ENCODE peak calls at places on chromosomes 3 and 15, in four cellular contexts. One of them, this sample, is unnamed.
A peak's percentile ranks its signal among the peaks of the same experiment; 100 is the strongest.

GRCh38 chr15:70034596-70034995 is 63.1 kb downstream of the TLE3 start:
- DNase-seq in HepG2: no peak
- DNase-seq in K562: no peak
- DNase-seq in GM12878: no peak
- DNase-seq in this sample: no peak

GRCh38 chr3:10192953-10193691 is 28.4 kb downstream of the IRAK2 start:
- DNase-seq in HepG2: peak; percentile 28
- DNase-seq in K562: no peak
- DNase-seq in GM12878: peak; percentile 91
- DNase-seq in this sample: no peak

GRCh38 chr3:60064210-60065178 is 1014.7 kb upstream of the CFAP20DC start:
- DNase-seq in HepG2: no peak
- DNase-seq in K562: no peak
- DNase-seq in GM12878: no peak
- DNase-seq in this sample: no peak

GRCh38 chr3:71547254-71548198 is 36.0 kb downstream of the FOXP1 start:
- DNase-seq in HepG2: peak; percentile 90
- DNase-seq in K562: peak; percentile 25
- DNase-seq in GM12878: no peak
- DNase-seq in this sample: no peak

GRCh38 chr15:73571346-73571745 is 61.8 kb downstream of the NPTN start:
- DNase-seq in HepG2: peak; percentile 8
- DNase-seq in K562: no peak
- DNase-seq in GM12878: no peak
- DNase-seq in this sample: no peak

GRCh38 chr3:124492824-124493223 is 237.4 kb upstream of the UMPS start:
- DNase-seq in HepG2: peak; percentile 73
- DNase-seq in K562: peak; percentile 53
- DNase-seq in GM12878: no peak
- DNase-seq in this sample: peak; percentile 54

GRCh38 chr3:39153977-39154299 is 547 bp upstream of the CSRNP1 start:
- DNase-seq in HepG2: no peak
- DNase-seq in K562: no peak
- DNase-seq in GM12878: no peak
- DNase-seq in this sample: no peak

GRCh38 chr3:5787863-5788488 is 600.5 kb downstream of the EDEM1 start:
- DNase-seq in HepG2: no peak
- DNase-seq in K562: peak; percentile 26
- DNase-seq in GM12878: no peak
- DNase-seq in this sample: no peak

GRCh38 chr3:158540066-158540465 is 30.9 kb upstream of the MLF1 start:
- DNase-seq in HepG2: no peak
- DNase-seq in K562: no peak
- DNase-seq in GM12878: no peak
- DNase-seq in this sample: no peak

GRCh38 chr3:158539414-158540014 is 31.5 kb upstream of the MLF1 start:
- DNase-seq in HepG2: peak; percentile 46
- DNase-seq in K562: peak; percentile 23
- DNase-seq in GM12878: no peak
- DNase-seq in this sample: peak; percentile 42
- TF ChIP-seq SRF in HepG2: no peak
- TF ChIP-seq SRF in K562: no peak
- TF ChIP-seq SRF in GM12878: no peak
- TF ChIP-seq SRF in this sample: no peak

GRCh38 chr3:175258763-175259162 is 399.6 kb downstream of the NAALADL2 start:
- DNase-seq in HepG2: no peak
- DNase-seq in K562: no peak
- DNase-seq in GM12878: no peak
- DNase-seq in this sample: no peak
- TF ChIP-seq POLR2AphosphoS5 in HepG2: no peak
- TF ChIP-seq POLR2AphosphoS5 in K562: no peak
- TF ChIP-seq POLR2AphosphoS5 in GM12878: peak; percentile 67
- TF ChIP-seq POLR2AphosphoS5 in this sample: no peak

GRCh38 chr15:95932676-95933075 is 397.8 kb upstream of the NR2F2 start:
- DNase-seq in HepG2: no peak
- DNase-seq in K562: no peak
- DNase-seq in GM12878: no peak
- DNase-seq in this sample: peak; percentile 19

GRCh38 chr15:95935852-95936251 is 394.6 kb upstream of the NR2F2 start:
- DNase-seq in HepG2: no peak
- DNase-seq in K562: no peak
- DNase-seq in GM12878: no peak
- DNase-seq in this sample: no peak

GRCh38 chr15:95932141-95932540 is 398.4 kb upstream of the NR2F2 start:
- DNase-seq in HepG2: no peak
- DNase-seq in K562: no peak
- DNase-seq in GM12878: no peak
- DNase-seq in this sample: no peak

GRCh38 chr15:95940431-95940985 is 390.0 kb upstream of the NR2F2 start:
- DNase-seq in HepG2: no peak
- DNase-seq in K562: no peak
- DNase-seq in GM12878: no peak
- DNase-seq in this sample: no peak

DNA sequence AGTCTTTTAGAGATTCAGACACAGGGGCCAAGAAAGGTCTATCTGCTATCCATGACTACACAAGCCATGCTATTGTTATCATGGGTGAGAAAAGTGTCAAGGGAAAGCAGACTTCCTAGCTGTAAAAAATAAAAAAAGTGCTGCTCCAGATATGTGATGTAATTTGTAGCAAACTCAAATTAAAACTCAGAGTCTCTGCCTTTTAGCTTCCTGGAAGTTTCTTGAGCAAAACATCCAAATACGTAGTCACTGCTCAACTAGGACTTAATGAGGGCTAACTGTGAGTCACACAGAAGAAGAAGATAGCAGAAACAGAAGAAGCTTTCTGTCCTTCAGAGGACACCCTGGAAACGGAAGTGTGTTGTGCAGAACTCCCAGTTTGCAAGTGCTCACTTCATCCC is 393.4 kb upstream of the NR2F2 start:
- DNase-seq in HepG2: no peak
- DNase-seq in K562: no peak
- DNase-seq in GM12878: no peak
- DNase-seq in this sample: no peak
- TF ChIP-seq ZBTB33 in HepG2: no peak
- TF ChIP-seq ZBTB33 in K562: no peak
- TF ChIP-seq ZBTB33 in GM12878: no peak
- TF ChIP-seq ZBTB33 in this sample: no peak

GRCh38 chr3:123159926-123160635 is 41.7 kb upstream of the SEC22A start:
- DNase-seq in HepG2: no peak
- DNase-seq in K562: no peak
- DNase-seq in GM12878: no peak
- DNase-seq in this sample: no peak

GRCh38 chr3:123158899-123159390 is 42.8 kb upstream of the SEC22A start:
- DNase-seq in HepG2: no peak
- DNase-seq in K562: no peak
- DNase-seq in GM12878: no peak
- DNase-seq in this sample: no peak

GRCh38 chr3:123157209-123157597 is 44.5 kb upstream of the SEC22A start:
- DNase-seq in HepG2: no peak
- DNase-seq in K562: no peak
- DNase-seq in GM12878: no peak
- DNase-seq in this sample: no peak

GRCh38 chr3:123157598-123158287 is 44.0 kb upstream of the SEC22A start:
- DNase-seq in HepG2: peak; percentile 72
- DNase-seq in K562: no peak
- DNase-seq in GM12878: no peak
- DNase-seq in this sample: no peak

GRCh38 chr3:123158330-123158729 is 43.4 kb upstream of the SEC22A start:
- DNase-seq in HepG2: no peak
- DNase-seq in K562: no peak
- DNase-seq in GM12878: no peak
- DNase-seq in this sample: no peak
- TF ChIP-seq SRF in HepG2: no peak
- TF ChIP-seq SRF in K562: no peak
- TF ChIP-seq SRF in GM12878: no peak
- TF ChIP-seq SRF in this sample: no peak

DNA sequence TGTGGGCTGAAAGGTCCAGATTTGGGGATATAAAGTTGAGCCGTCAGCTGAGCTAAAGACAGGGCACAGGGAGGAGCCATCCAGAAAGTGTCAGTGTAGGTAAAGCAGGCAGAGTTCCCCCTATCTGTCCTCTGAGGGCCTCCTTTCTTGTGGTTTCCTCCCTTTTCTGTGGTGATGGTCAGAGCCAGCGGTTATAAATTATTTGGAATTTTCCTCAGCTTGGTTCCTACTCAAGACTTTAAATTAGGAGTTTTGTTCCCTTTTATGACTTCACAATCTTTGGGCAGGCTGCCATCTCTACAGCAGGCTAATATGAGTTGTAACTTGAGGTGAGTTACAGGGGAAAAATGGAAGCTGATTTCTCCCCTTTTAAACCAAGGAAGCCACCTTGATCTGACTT is 55.2 kb downstream of the FLNB start:
- DNase-seq in HepG2: no peak
- DNase-seq in K562: peak; percentile 20
- DNase-seq in GM12878: no peak
- DNase-seq in this sample: no peak
- TF ChIP-seq POLR2AphosphoS5 in HepG2: no peak
- TF ChIP-seq POLR2AphosphoS5 in K562: no peak
- TF ChIP-seq POLR2AphosphoS5 in GM12878: no peak
- TF ChIP-seq POLR2AphosphoS5 in this sample: no peak

DNA sequence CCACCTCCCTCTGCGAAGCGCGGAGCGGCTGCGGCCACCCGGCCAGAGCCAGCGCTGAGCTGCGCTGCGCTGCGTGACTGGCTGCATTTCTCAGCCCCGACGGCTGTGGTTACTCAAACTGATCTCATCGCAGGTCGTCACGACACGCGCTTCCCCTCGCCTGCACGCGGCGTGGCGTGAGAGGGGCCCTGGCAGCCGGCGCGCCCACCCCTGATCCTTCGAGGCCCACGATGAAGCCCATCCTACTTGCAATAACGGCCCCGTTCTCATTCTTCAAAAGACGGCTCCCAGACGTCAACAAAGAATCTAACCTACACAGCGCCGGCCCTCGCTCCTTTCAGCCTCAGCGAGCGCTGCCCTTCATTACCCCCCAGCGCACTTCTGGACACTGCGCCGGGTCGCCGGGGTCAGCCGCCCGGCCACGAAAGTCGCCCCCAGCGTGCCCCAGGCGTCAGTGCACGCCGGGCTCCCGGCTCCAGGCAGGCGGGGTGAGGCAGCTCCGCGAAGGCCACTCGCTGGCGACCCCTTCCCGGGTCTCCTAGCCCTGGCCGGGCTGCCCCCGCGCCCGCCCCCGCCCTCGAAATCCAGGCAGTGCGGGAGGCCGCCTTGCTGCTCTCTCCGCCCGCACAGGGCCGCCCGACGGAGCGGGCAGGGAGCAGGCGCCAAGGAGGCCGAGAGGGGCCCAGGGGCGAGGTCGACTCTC is 9.9 kb upstream of the LEKR1 start:
- DNase-seq in HepG2: no peak
- DNase-seq in K562: no peak
- DNase-seq in GM12878: no peak
- DNase-seq in this sample: no peak
- TF ChIP-seq ZBTB33 in HepG2: no peak
- TF ChIP-seq ZBTB33 in K562: peak; percentile 78
- TF ChIP-seq ZBTB33 in GM12878: peak; percentile 94
- TF ChIP-seq ZBTB33 in this sample: no peak

This sample was measured in HCT116.